ENCODE peak calls at places on chromosome 21, in five cellular contexts. O is CD8-positive, alpha-beta T cell; F is GM13976; J is sigmoid colon; S is PC-3. H is an unnamed sample.

GRCh38 chr21:42725416-42725930 is 72.1 kb downstream of the PDE9A start:
- DNase-seq in O (no peak), F (no peak), J (no peak), S (no peak), H (no peak)

GRCh38 chr21:15592271-15592860 is 137.4 kb upstream of the USP25 start:
- DNase-seq in O (no peak), F (peak; percentile 36), J (no peak), S (peak; percentile 89), H (peak; percentile 26)

GRCh38 chr21:26105819-26106218 is 64.8 kb downstream of the APP start:
- DNase-seq in O (no peak), F (no peak), J (no peak), S (no peak), H (no peak)

GRCh38 chr21:43355196-43355924 is 71.6 kb downstream of the SIK1 start:
- DNase-seq in O (no peak), F (no peak), J (no peak), S (no peak), H (no peak)

GRCh38 chr21:27725916-27726315 is 759.0 kb upstream of the ADAMTS5 start:
- DNase-seq in O (no peak), F (no peak), J (peak; percentile 77), S (peak; percentile 4), H (no peak)

GRCh38 chr21:20259035-20259867 is 739.0 kb upstream of the NCAM2 start:
- DNase-seq in O (no peak), F (no peak), J (no peak), S (no peak), H (no peak)

GRCh38 chr21:42395910-42396625 is at the start of gene TMPRSS3:
- DNase-seq in O (no peak), F (no peak), J (peak; percentile 30), S (no peak), H (no peak)

GRCh38 chr21:42490735-42491134 is 5.3 kb downstream of the RSPH1 start:
- DNase-seq in O (no peak), F (no peak), J (no peak), S (no peak), H (no peak)

GRCh38 chr21:41369105-41369914 is 7.5 kb downstream of the MX2 start:
- DNase-seq in O (peak; percentile 46), F (peak; percentile 78), J (peak; percentile 69), S (no peak), H (peak; percentile 74)

GRCh38 chr21:14273736-14274538 is 58.0 kb downstream of the RBM11 start:
- DNase-seq in O (no peak), F (no peak), J (no peak), S (no peak), H (no peak)

GRCh38 chr21:19640964-19641363 is 1237.4 kb upstream of the TMPRSS15 start:
- DNase-seq in O (no peak), F (no peak), J (no peak), S (no peak), H (no peak)

GRCh38 chr21:42056468-42056867 is 14.6 kb upstream of the UMODL1 start:
- DNase-seq in O (no peak), F (no peak), J (no peak), S (peak; percentile 58), H (no peak)

GRCh38 chr21:38478782-38479181 is 19.5 kb downstream of the ERG start:
- DNase-seq in O (no peak), F (no peak), J (no peak), S (no peak), H (no peak)

GRCh38 chr21:43333301-43334062 is 93.4 kb downstream of the SIK1 start:
- DNase-seq in O (no peak), F (no peak), J (no peak), S (peak; percentile 95), H (no peak)

GRCh38 chr21:38982096-38982495 is 176.4 kb downstream of the ETS2 start:
- DNase-seq in O (no peak), F (no peak), J (no peak), S (no peak), H (no peak)

DNA sequence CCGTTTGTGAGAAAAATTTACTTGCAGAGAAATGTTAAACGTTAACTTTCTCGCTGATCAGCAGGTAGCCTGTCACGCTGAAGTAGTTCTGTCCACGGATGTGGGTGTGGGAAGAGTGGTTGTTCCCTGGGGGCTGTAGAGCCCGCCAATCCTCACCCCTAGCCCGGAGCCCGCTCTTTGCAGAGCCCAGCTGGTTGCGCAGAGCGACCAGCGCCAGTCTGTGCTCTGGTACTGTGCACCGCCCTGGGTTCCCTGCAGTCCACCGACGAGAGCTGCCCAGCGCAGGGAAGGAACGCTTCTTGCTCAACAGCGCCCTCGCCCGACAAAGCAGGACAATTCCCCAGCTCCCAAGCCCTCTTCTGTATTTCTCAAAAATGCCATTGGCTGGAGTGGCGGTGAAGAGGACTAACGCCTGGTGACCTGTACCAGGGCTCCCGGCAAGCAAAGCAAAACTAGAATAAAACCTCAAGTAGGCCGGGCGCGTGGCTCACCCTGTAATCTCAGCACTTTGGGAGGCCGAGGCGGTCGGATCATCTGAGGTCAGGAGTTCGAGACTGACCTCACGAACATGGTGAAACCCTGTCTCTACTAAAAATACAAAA is 3.3 kb downstream of the RIPPLY3 start:
- DNase-seq in O (peak; percentile 71), F (peak; percentile 91), J (peak; percentile 88), S (peak; percentile 93), H (peak; percentile 89)
- TF ChIP-seq CTCF in O (peak; percentile 85), F (peak; percentile 91), J (peak; percentile 70), S (peak; percentile 92), H (peak; percentile 93)

DNA sequence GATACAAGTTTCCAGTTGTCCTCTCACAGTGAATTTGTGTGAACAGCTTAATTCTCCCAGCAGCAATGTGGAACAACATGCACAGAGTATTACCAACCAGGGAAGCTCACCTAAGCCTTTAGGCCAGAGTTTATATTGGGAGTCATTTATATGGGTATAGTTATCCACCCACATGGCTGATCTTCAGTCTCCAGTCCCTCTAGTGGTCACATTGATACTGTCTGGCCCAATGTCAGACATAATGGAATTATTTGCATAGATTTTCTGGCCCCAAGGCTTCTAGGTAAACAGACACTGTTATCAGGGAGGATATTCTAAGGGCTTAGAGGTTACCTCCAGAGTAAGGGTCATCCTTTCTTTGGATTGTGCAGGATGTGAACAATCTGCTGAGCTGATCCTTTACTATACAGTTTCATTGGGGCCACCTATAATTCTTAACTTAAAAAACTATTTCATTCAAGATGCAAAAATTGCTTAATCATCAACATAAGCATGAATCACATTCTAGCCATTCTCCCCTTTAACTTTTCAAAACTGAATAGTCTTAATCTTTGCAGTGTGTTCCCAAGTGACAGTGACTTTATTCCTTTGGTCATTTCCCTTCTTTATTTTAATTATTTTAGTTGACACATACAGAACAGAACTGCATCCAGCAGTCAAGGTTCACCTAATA is 210.9 kb downstream of the LTN1 start:
- DNase-seq in O (no peak), F (peak; percentile 5), J (no peak), S (peak; percentile 72), H (peak; percentile 10)
- TF ChIP-seq CTCF in O (no peak), F (no peak), J (no peak), S (peak; percentile 85), H (peak; percentile 29)

DNA sequence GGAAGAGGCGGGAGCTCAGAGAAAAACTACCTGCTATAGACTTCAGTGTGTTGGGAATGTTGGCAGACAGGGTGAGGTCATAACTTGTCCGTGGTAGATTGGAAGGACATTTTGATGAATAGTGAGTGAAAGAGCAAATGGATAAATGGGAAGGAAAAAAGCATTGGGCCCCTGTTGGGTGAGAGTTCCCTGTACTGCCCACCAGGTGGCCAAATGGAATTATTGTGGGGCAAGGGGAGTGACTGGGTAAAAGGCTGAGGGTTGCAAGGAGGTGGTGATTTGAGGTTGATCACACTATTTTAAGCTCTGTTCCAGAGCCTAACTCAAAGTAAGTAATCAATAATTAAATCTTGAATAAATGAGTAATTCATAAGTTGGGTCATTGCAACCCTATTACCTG is 60.4 kb downstream of the MRPS6 start:
- DNase-seq in O (no peak), F (no peak), J (no peak), S (no peak), H (no peak)
- TF ChIP-seq CTCF in O (no peak), F (no peak), J (no peak), S (peak; percentile 56), H (no peak)

DNA sequence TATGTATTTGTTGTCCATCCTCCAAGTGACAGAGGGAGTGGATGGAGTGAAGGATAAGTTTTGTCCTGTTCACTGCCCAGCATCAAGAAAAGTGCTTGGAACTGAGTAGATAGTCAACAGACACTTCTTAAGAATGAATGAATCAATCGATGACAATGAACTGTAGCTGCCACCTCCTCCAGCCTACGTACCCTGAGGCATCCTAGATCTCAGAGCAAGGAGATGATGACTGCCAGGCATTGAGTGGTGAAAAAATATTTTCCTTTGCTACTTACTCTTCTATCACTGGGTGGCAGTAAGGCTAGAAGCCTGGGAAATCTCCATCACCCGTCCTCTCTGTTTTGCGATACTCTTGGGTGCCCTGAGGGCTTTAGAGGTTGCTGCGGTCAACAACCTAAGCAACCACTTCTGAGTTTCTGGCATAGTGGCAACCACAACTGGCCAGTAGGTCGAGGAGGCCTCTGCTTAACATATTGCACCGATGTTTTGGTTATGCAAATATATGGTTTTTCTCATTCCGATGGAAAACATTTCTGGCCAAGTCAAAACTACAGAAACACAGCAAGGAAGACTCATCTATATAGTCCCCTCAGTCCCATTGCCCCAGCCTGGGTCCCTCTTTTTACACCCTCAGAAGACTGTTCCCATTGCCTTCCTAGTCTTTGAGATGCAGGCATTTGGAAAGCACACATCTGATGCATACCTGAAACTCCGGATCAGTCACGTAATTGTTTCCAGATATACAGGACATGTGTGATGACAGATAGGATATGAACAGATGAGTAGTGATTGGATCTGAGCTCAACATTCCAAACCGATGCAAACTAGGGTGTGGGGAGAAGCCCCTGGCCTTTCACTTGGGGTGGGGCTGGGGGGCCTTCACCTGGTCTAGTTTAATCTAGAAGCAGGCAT is 136.8 kb downstream of the RUNX1 start:
- DNase-seq in O (no peak), F (no peak), J (no peak), S (peak; percentile 33), H (no peak)
- TF ChIP-seq CTCF in O (no peak), F (no peak), J (no peak), S (peak; percentile 33), H (peak; percentile 5)

GRCh38 chr21:46634966-46635323 is 529 bp upstream of the PRMT2 start:
- DNase-seq in O (no peak), F (no peak), J (peak; percentile 90), S (peak; percentile 60), H (peak; percentile 40)
- TF ChIP-seq CTCF in O (no peak), F (peak; percentile 4), J (no peak), S (no peak), H (no peak)

DNA sequence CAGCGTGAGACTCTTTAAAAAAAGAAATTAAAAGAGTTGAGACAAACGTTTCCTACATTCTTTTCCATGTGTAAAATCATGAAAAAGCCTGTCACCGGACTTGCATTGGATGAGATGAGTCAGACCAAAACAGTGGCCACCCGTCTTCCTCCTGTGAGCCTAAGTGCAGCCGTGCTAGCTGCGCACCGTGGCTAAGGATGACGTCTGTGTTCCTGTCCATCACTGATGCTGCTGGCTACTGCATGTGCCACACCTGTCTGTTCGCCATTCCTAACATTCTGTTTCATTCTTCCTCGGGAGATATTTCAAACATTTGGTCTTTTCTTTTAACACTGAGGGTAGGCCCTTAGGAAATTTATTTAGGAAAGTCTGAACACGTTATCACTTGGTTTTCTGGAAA is 31.2 kb downstream of the IFNAR1 start:
- DNase-seq in O (no peak), F (no peak), J (no peak), S (no peak), H (no peak)
- TF ChIP-seq CTCF in O (no peak), F (no peak), J (no peak), S (no peak), H (no peak)